ENCODE peak calls at places on chromosomes 6 and 20, in seven cellular contexts. One of them, this sample, is unnamed.
A peak's percentile ranks its signal among the peaks of the same experiment; 100 is the strongest.

GRCh38 chr6:37024665-37025337 is 19.3 kb downstream of the FGD2 start:
- DNase-seq in endothelial cell of umbilical vein: no peak
- DNase-seq in mesendoderm: no peak
- DNase-seq in PC-9: peak; percentile 90
- DNase-seq in mammary epithelial cell: peak; percentile 97
- DNase-seq in IMR-90: peak; percentile 14
- DNase-seq in PC-3: peak; percentile 95
- DNase-seq in this sample: no peak

GRCh38 chr6:161226005-161226964 is 47.6 kb downstream of the AGPAT4 start:
- DNase-seq in endothelial cell of umbilical vein: peak; percentile 29
- DNase-seq in mesendoderm: no peak
- DNase-seq in PC-9: no peak
- DNase-seq in mammary epithelial cell: no peak
- DNase-seq in IMR-90: no peak
- DNase-seq in PC-3: no peak
- DNase-seq in this sample: no peak

GRCh38 chr6:5979650-5980427 is 26.9 kb downstream of the NRN1 start:
- DNase-seq in endothelial cell of umbilical vein: no peak
- DNase-seq in mesendoderm: no peak
- DNase-seq in PC-9: no peak
- DNase-seq in mammary epithelial cell: peak; percentile 88
- DNase-seq in IMR-90: peak; percentile 5
- DNase-seq in PC-3: no peak
- DNase-seq in this sample: peak; percentile 22

GRCh38 chr6:34237316-34237721 is 646 bp downstream of the HMGA1 start:
- DNase-seq in endothelial cell of umbilical vein: no peak
- DNase-seq in mesendoderm: no peak
- DNase-seq in PC-9: no peak
- DNase-seq in mammary epithelial cell: no peak
- DNase-seq in IMR-90: no peak
- DNase-seq in PC-3: peak; percentile 31
- DNase-seq in this sample: no peak

GRCh38 chr6:70413829-70414494 is 654 bp downstream of the FAM135A start:
- DNase-seq in endothelial cell of umbilical vein: peak; percentile 38
- DNase-seq in mesendoderm: peak; percentile 50
- DNase-seq in PC-9: no peak
- DNase-seq in mammary epithelial cell: peak; percentile 36
- DNase-seq in IMR-90: no peak
- DNase-seq in PC-3: peak; percentile 12
- DNase-seq in this sample: no peak

GRCh38 chr6:9537381-9537780 is 877.5 kb downstream of the TFAP2A start:
- DNase-seq in endothelial cell of umbilical vein: peak; percentile 69
- DNase-seq in mesendoderm: no peak
- DNase-seq in PC-9: no peak
- DNase-seq in mammary epithelial cell: no peak
- DNase-seq in IMR-90: peak; percentile 25
- DNase-seq in PC-3: peak; percentile 37
- DNase-seq in this sample: peak; percentile 89

GRCh38 chr6:10837692-10837996 is 695 bp downstream of the MAK start:
- DNase-seq in endothelial cell of umbilical vein: no peak
- DNase-seq in mesendoderm: peak; percentile 59
- DNase-seq in PC-9: no peak
- DNase-seq in mammary epithelial cell: peak; percentile 7
- DNase-seq in IMR-90: no peak
- DNase-seq in PC-3: peak; percentile 6
- DNase-seq in this sample: no peak

GRCh38 chr6:128511518-128511917 is 8.9 kb downstream of the PTPRK start:
- DNase-seq in endothelial cell of umbilical vein: no peak
- DNase-seq in mesendoderm: no peak
- DNase-seq in PC-9: no peak
- DNase-seq in mammary epithelial cell: peak; percentile 94
- DNase-seq in IMR-90: peak; percentile 69
- DNase-seq in PC-3: peak; percentile 88
- DNase-seq in this sample: peak; percentile 69

GRCh38 chr6:49321673-49322072 is 141.4 kb downstream of the MMUT start:
- DNase-seq in endothelial cell of umbilical vein: no peak
- DNase-seq in mesendoderm: no peak
- DNase-seq in PC-9: no peak
- DNase-seq in mammary epithelial cell: no peak
- DNase-seq in IMR-90: no peak
- DNase-seq in PC-3: no peak
- DNase-seq in this sample: peak; percentile 47

GRCh38 chr6:137512768-137513605 is 18.8 kb upstream of the OLIG3 start:
- DNase-seq in endothelial cell of umbilical vein: no peak
- DNase-seq in mesendoderm: peak; percentile 46
- DNase-seq in PC-9: no peak
- DNase-seq in mammary epithelial cell: no peak
- DNase-seq in IMR-90: no peak
- DNase-seq in PC-3: no peak
- DNase-seq in this sample: no peak

GRCh38 chr6:143529095-143529494 is 17.6 kb upstream of the FUCA2 start:
- DNase-seq in endothelial cell of umbilical vein: no peak
- DNase-seq in mesendoderm: peak; percentile 42
- DNase-seq in PC-9: no peak
- DNase-seq in mammary epithelial cell: no peak
- DNase-seq in IMR-90: no peak
- DNase-seq in PC-3: peak; percentile 7
- DNase-seq in this sample: no peak

GRCh38 chr20:53152228-53152627 is 180.1 kb downstream of the TSHZ2 start:
- DNase-seq in endothelial cell of umbilical vein: no peak
- DNase-seq in mesendoderm: no peak
- DNase-seq in PC-9: no peak
- DNase-seq in mammary epithelial cell: no peak
- DNase-seq in IMR-90: no peak
- DNase-seq in PC-3: no peak
- DNase-seq in this sample: no peak

GRCh38 chr20:53150532-53150931 is 178.4 kb downstream of the TSHZ2 start:
- DNase-seq in endothelial cell of umbilical vein: no peak
- DNase-seq in mesendoderm: no peak
- DNase-seq in PC-9: no peak
- DNase-seq in mammary epithelial cell: no peak
- DNase-seq in IMR-90: no peak
- DNase-seq in PC-3: no peak
- DNase-seq in this sample: no peak

GRCh38 chr20:53149184-53149651 is 177.1 kb downstream of the TSHZ2 start:
- DNase-seq in endothelial cell of umbilical vein: no peak
- DNase-seq in mesendoderm: no peak
- DNase-seq in PC-9: no peak
- DNase-seq in mammary epithelial cell: no peak
- DNase-seq in IMR-90: no peak
- DNase-seq in PC-3: no peak
- DNase-seq in this sample: no peak

GRCh38 chr20:53148764-53149163 is 176.6 kb downstream of the TSHZ2 start:
- DNase-seq in endothelial cell of umbilical vein: no peak
- DNase-seq in mesendoderm: no peak
- DNase-seq in PC-9: no peak
- DNase-seq in mammary epithelial cell: no peak
- DNase-seq in IMR-90: no peak
- DNase-seq in PC-3: no peak
- DNase-seq in this sample: peak; percentile 36

DNA sequence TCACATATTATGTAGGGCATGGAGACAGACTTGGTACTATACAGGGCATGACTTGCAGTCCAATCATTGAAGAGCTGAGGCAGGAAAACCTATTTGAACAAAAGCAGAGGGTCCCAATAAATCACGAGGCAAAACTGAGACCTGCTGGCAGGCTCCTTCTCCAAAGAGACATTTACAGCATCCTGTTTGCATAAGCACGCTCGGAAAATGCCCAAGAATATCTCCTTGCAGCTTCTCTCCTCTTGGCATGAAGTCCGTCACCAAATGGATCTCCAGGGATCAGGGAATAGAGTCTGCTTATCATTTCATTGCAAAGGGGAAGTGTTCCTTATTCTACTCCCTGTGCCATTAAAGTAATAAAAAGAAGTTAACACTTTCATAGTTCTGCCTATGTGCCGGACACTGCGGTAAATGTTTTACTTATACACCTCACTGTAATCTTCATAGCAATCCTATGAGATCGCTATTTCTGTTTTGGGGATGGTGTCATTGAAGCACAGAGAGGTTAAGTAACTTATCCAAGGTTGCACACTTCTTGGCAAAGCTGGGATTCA is 177.6 kb downstream of the TSHZ2 start:
- DNase-seq in endothelial cell of umbilical vein: no peak
- DNase-seq in mesendoderm: no peak
- DNase-seq in PC-9: no peak
- DNase-seq in mammary epithelial cell: no peak
- DNase-seq in IMR-90: no peak
- DNase-seq in PC-3: no peak
- DNase-seq in this sample: no peak
- H3K4me2 ChIP-seq in endothelial cell of umbilical vein: no peak overlapping the region
- H3K4me2 ChIP-seq in mesendoderm: no peak overlapping the region
- H3K4me2 ChIP-seq in PC-9: no peak overlapping the region
- H3K4me2 ChIP-seq in mammary epithelial cell: no peak overlapping the region
- H3K4me2 ChIP-seq in IMR-90: no peak overlapping the region
- H3K4me2 ChIP-seq in PC-3: no peak overlapping the region
- H3K4me2 ChIP-seq in this sample: no peak overlapping the region

GRCh38 chr6:126118058-126118759 is 131.9 kb downstream of the TRMT11 start:
- DNase-seq in endothelial cell of umbilical vein: no peak
- DNase-seq in mesendoderm: peak; percentile 85
- DNase-seq in PC-9: no peak
- DNase-seq in mammary epithelial cell: no peak
- DNase-seq in IMR-90: peak; percentile 31
- DNase-seq in PC-3: no peak
- DNase-seq in this sample: peak; percentile 63
- H3K27ac ChIP-seq in endothelial cell of umbilical vein: no peak overlapping the region
- H3K27ac ChIP-seq in mesendoderm: no peak overlapping the region
- H3K27ac ChIP-seq in PC-9: no peak overlapping the region
- H3K27ac ChIP-seq in mammary epithelial cell: no peak overlapping the region
- H3K27ac ChIP-seq in IMR-90: no peak overlapping the region
- H3K27ac ChIP-seq in PC-3: no peak overlapping the region
- H3K27ac ChIP-seq in this sample: no peak overlapping the region

GRCh38 chr6:77324851-77325250 is 138.4 kb downstream of the HTR1B start:
- DNase-seq in endothelial cell of umbilical vein: no peak
- DNase-seq in mesendoderm: no peak
- DNase-seq in PC-9: no peak
- DNase-seq in mammary epithelial cell: no peak
- DNase-seq in IMR-90: no peak
- DNase-seq in PC-3: no peak
- DNase-seq in this sample: no peak
- H3K4me2 ChIP-seq in endothelial cell of umbilical vein: no peak overlapping the region
- H3K4me2 ChIP-seq in mesendoderm: no peak overlapping the region
- H3K4me2 ChIP-seq in PC-9: no peak overlapping the region
- H3K4me2 ChIP-seq in mammary epithelial cell: no peak overlapping the region
- H3K4me2 ChIP-seq in IMR-90: no peak overlapping the region
- H3K4me2 ChIP-seq in PC-3: no peak overlapping the region
- H3K4me2 ChIP-seq in this sample: no peak overlapping the region

DNA sequence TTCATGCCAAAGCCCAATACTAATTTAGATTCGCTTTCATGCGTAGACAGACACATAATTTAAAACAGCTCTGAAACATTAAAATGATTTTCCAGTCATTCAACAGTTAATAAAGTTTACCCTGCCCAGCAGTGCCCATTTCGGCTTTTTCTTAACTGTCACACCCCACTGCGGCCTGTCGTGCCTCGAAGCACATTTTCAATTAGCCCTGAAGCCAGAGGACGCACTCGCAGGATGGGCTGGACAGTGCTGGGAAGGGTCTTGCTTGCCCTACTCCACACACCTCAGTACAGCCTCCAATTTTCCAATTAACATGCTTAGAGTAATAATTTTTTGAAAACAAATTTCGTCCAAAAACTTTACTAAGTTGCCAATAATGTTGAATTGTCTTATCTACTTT is 35.3 kb downstream of the TAF4 start:
- DNase-seq in endothelial cell of umbilical vein: no peak
- DNase-seq in mesendoderm: no peak
- DNase-seq in PC-9: no peak
- DNase-seq in mammary epithelial cell: no peak
- DNase-seq in IMR-90: no peak
- DNase-seq in PC-3: no peak
- DNase-seq in this sample: no peak
- H3K27ac ChIP-seq in endothelial cell of umbilical vein: no peak overlapping the region
- H3K27ac ChIP-seq in mesendoderm: no peak overlapping the region
- H3K27ac ChIP-seq in PC-9: peak overlapping the region; percentile 66
- H3K27ac ChIP-seq in mammary epithelial cell: no peak overlapping the region
- H3K27ac ChIP-seq in IMR-90: no peak overlapping the region
- H3K27ac ChIP-seq in PC-3: peak overlapping the region; percentile 46
- H3K27ac ChIP-seq in this sample: no peak overlapping the region

GRCh38 chr20:33993800-33994623 is at the start of gene RALY:
- DNase-seq in endothelial cell of umbilical vein: peak; percentile 78
- DNase-seq in mesendoderm: peak; percentile 87
- DNase-seq in PC-9: peak; percentile 86
- DNase-seq in mammary epithelial cell: peak; percentile 85
- DNase-seq in IMR-90: peak; percentile 72
- DNase-seq in PC-3: peak; percentile 79
- DNase-seq in this sample: peak; percentile 54

GRCh38 chr20:33991498-33991897 is 2.2 kb upstream of the RALY start:
- DNase-seq in endothelial cell of umbilical vein: no peak
- DNase-seq in mesendoderm: peak; percentile 10
- DNase-seq in PC-9: no peak
- DNase-seq in mammary epithelial cell: no peak
- DNase-seq in IMR-90: no peak
- DNase-seq in PC-3: no peak
- DNase-seq in this sample: no peak

GRCh38 chr20:33994624-33994913 is 858 bp downstream of the RALY start:
- DNase-seq in endothelial cell of umbilical vein: no peak
- DNase-seq in mesendoderm: no peak
- DNase-seq in PC-9: no peak
- DNase-seq in mammary epithelial cell: no peak
- DNase-seq in IMR-90: no peak
- DNase-seq in PC-3: no peak
- DNase-seq in this sample: no peak

GRCh38 chr20:33992145-33992922 is 1.4 kb upstream of the RALY start:
- DNase-seq in endothelial cell of umbilical vein: no peak
- DNase-seq in mesendoderm: no peak
- DNase-seq in PC-9: no peak
- DNase-seq in mammary epithelial cell: peak; percentile 63
- DNase-seq in IMR-90: peak; percentile 54
- DNase-seq in PC-3: no peak
- DNase-seq in this sample: peak; percentile 36

GRCh38 chr20:33992923-33993799 is 550 bp upstream of the RALY start:
- DNase-seq in endothelial cell of umbilical vein: peak; percentile 100
- DNase-seq in mesendoderm: peak; percentile 99
- DNase-seq in PC-9: peak; percentile 100
- DNase-seq in mammary epithelial cell: peak; percentile 98
- DNase-seq in IMR-90: peak; percentile 99
- DNase-seq in PC-3: peak; percentile 97
- DNase-seq in this sample: peak; percentile 96
- H3K4me2 ChIP-seq in endothelial cell of umbilical vein: peak overlapping the region; percentile 89
- H3K4me2 ChIP-seq in mesendoderm: peak overlapping the region; percentile 90
- H3K4me2 ChIP-seq in PC-9: peak overlapping the region; percentile 95
- H3K4me2 ChIP-seq in mammary epithelial cell: peak overlapping the region; percentile 91
- H3K4me2 ChIP-seq in IMR-90: peak overlapping the region; percentile 87
- H3K4me2 ChIP-seq in PC-3: peak overlapping the region; percentile 92
- H3K4me2 ChIP-seq in this sample: peak overlapping the region; percentile 85

DNA sequence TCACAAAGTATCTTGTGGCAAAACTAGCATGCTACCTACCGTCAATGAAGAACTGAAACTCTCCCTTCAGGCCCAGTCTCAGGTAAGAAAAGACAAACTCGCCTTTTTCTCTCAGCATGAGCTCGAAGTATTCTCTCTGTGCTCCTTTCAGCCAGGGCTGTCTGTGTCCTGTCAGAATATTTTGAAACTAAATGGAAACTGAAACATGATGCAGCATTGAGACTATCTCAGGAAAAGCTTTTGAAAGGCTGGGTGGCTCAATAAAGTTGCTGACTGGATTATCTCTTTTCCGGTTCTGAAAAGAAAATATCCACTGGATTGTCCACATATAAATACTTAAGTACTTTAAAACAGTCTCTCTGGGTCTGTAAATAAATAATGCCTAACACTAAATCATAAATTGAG is 718 bp downstream of the CALHM5 start:
- DNase-seq in endothelial cell of umbilical vein: no peak
- DNase-seq in mesendoderm: no peak
- DNase-seq in PC-9: no peak
- DNase-seq in mammary epithelial cell: no peak
- DNase-seq in IMR-90: no peak
- DNase-seq in PC-3: no peak
- DNase-seq in this sample: no peak
- H3K27ac ChIP-seq in endothelial cell of umbilical vein: peak overlapping the region; percentile 95
- H3K27ac ChIP-seq in mesendoderm: no peak overlapping the region
- H3K27ac ChIP-seq in PC-9: no peak overlapping the region
- H3K27ac ChIP-seq in mammary epithelial cell: no peak overlapping the region
- H3K27ac ChIP-seq in IMR-90: peak overlapping the region; percentile 92
- H3K27ac ChIP-seq in PC-3: no peak overlapping the region
- H3K27ac ChIP-seq in this sample: peak overlapping the region; percentile 89